ENCODE peak calls at places on chromosomes 3 and 15, in seven cellular contexts. S, V, A, F, E, Z and U are unnamed samples.
A peak's percentile ranks its signal among the peaks of the same experiment; 100 is the strongest.

GRCh38 chr15:28984421-28985375 is 98.9 kb downstream of the APBA2 start:
- DNase-seq in Z (peak; percentile 41), A (no peak), S (no peak), F (no peak), E (peak; percentile 82), V (peak; percentile 79), U (no peak)

GRCh38 chr3:107680698-107681097 is 157.9 kb downstream of the BBX start:
- DNase-seq in E (peak; percentile 51), F (no peak), Z (no peak), S (no peak), A (no peak), V (peak; percentile 51), U (no peak)

GRCh38 chr3:18883553-18883952 is 264.8 kb upstream of the KCNH8 start:
- DNase-seq in Z (no peak), A (peak; percentile 66), E (no peak), F (no peak), V (no peak), S (no peak), U (no peak)

GRCh38 chr15:83955806-83956265 is 279.7 kb upstream of the GOLGA6L4 start:
- DNase-seq in Z (no peak), V (no peak), A (no peak), E (no peak), S (no peak), F (no peak), U (no peak)

GRCh38 chr3:141648055-141648910 is 89.8 kb upstream of the RNF7 start:
- DNase-seq in V (no peak), S (no peak), F (no peak), E (no peak), A (no peak), Z (no peak), U (no peak)

GRCh38 chr15:89127054-89127702 is 38.9 kb downstream of the ABHD2 start:
- DNase-seq in E (peak; percentile 29), F (no peak), A (peak; percentile 5), V (peak; percentile 46), Z (peak; percentile 91), S (no peak), U (no peak)

GRCh38 chr15:47993051-47993450 is 127.7 kb upstream of the SLC24A5 start:
- DNase-seq in Z (no peak), S (no peak), F (no peak), A (no peak), E (no peak), V (no peak), U (no peak)

GRCh38 chr3:5389057-5389456 is 201.6 kb downstream of the EDEM1 start:
- DNase-seq in F (no peak), Z (no peak), E (no peak), A (no peak), S (no peak), V (no peak), U (peak; percentile 2)

GRCh38 chr15:33735637-33736247 is 232.6 kb upstream of the CHRM5 start:
- DNase-seq in V (peak; percentile 41), A (peak; percentile 21), E (peak; percentile 41), Z (no peak), S (peak; percentile 60), F (no peak), U (peak; percentile 34)

GRCh38 chr15:74808073-74808839 is 4.4 kb upstream of the LMAN1L start:
- DNase-seq in E (peak; percentile 15), A (no peak), F (peak; percentile 64), Z (no peak), S (no peak), V (peak; percentile 26), U (no peak)

GRCh38 chr3:170330366-170330765 is 27.1 kb upstream of the SKIL start:
- DNase-seq in F (no peak), E (peak; percentile 46), Z (no peak), A (no peak), S (no peak), V (peak; percentile 65), U (no peak)

GRCh38 chr3:10772230-10773161 is 43.5 kb upstream of the SLC6A11 start:
- DNase-seq in V (no peak), F (no peak), A (peak; percentile 58), S (no peak), E (no peak), Z (no peak), U (no peak)

GRCh38 chr3:9316881-9317341 is 45.9 kb upstream of the THUMPD3 start:
- DNase-seq in S (no peak), V (peak; percentile 71), Z (no peak), E (peak; percentile 56), F (peak; percentile 50), A (no peak), U (no peak)

GRCh38 chr15:64690578-64691296 is 84.7 kb downstream of the RBPMS2 start:
- DNase-seq in Z (no peak), S (no peak), A (peak; percentile 39), V (no peak), E (no peak), F (no peak), U (peak; percentile 46)

GRCh38 chr3:30397030-30397429 is 209.4 kb upstream of the TGFBR2 start:
- DNase-seq in V (no peak), S (no peak), F (no peak), A (no peak), Z (no peak), E (no peak), U (no peak)

GRCh38 chr15:71191296-71191695 is 76.0 kb downstream of the THSD4 start:
- DNase-seq in E (no peak), F (no peak), S (no peak), V (no peak), Z (no peak), A (no peak), U (no peak)

GRCh38 chr15:61344293-61344692 is 115.2 kb upstream of the RORA start:
- DNase-seq in S (no peak), E (no peak), V (no peak), F (no peak), Z (no peak), A (no peak), U (no peak)